ENCODE peak calls at places on chromosome 5, in ten cellular contexts. One of them, this sample, is unnamed.

GRCh38 chr5:177371705-177372533 is 12.3 kb upstream of the SLC34A1 start:
- DNase-seq in fibroblast of lung: no peak
- DNase-seq in hepatocyte: no peak
- DNase-seq in A673: no peak
- DNase-seq in HCT116: no peak
- DNase-seq in GM23338: no peak
- DNase-seq in PC-9: no peak
- DNase-seq in astrocyte: no peak
- DNase-seq in neural progenitor cell: no peak
- DNase-seq in GM23248: no peak
- DNase-seq in this sample: no peak

GRCh38 chr5:12217039-12217438 is 312.8 kb upstream of the CTNND2 start:
- DNase-seq in fibroblast of lung: no peak
- DNase-seq in hepatocyte: no peak
- DNase-seq in A673: no peak
- DNase-seq in HCT116: no peak
- DNase-seq in GM23338: peak
- DNase-seq in PC-9: no peak
- DNase-seq in astrocyte: no peak
- DNase-seq in neural progenitor cell: peak
- DNase-seq in GM23248: no peak
- DNase-seq in this sample: no peak

GRCh38 chr5:67998709-67999251 is 216.8 kb upstream of the PIK3R1 start:
- DNase-seq in fibroblast of lung: peak
- DNase-seq in hepatocyte: no peak
- DNase-seq in A673: peak
- DNase-seq in HCT116: peak
- DNase-seq in GM23338: no peak
- DNase-seq in PC-9: no peak
- DNase-seq in astrocyte: peak
- DNase-seq in neural progenitor cell: no peak
- DNase-seq in GM23248: peak
- DNase-seq in this sample: peak

GRCh38 chr5:97071101-97071500 is 71.3 kb downstream of the LIX1 start:
- DNase-seq in fibroblast of lung: peak
- DNase-seq in hepatocyte: no peak
- DNase-seq in A673: peak
- DNase-seq in HCT116: no peak
- DNase-seq in GM23338: no peak
- DNase-seq in PC-9: no peak
- DNase-seq in astrocyte: peak
- DNase-seq in neural progenitor cell: no peak
- DNase-seq in GM23248: peak
- DNase-seq in this sample: no peak

GRCh38 chr5:176352116-176352878 is 9.3 kb downstream of the KIAA1191 start:
- DNase-seq in fibroblast of lung: no peak
- DNase-seq in hepatocyte: no peak
- DNase-seq in A673: no peak
- DNase-seq in HCT116: no peak
- DNase-seq in GM23338: no peak
- DNase-seq in PC-9: no peak
- DNase-seq in astrocyte: no peak
- DNase-seq in neural progenitor cell: no peak
- DNase-seq in GM23248: no peak
- DNase-seq in this sample: no peak

GRCh38 chr5:169296456-169297220 is 4.3 kb downstream of the SLIT3 start:
- DNase-seq in fibroblast of lung: peak
- DNase-seq in hepatocyte: no peak
- DNase-seq in A673: no peak
- DNase-seq in HCT116: no peak
- DNase-seq in GM23338: no peak
- DNase-seq in PC-9: no peak
- DNase-seq in astrocyte: peak
- DNase-seq in neural progenitor cell: no peak
- DNase-seq in GM23248: peak
- DNase-seq in this sample: peak

GRCh38 chr5:31855527-31855862 is 216.6 kb downstream of the PDZD2 start:
- DNase-seq in fibroblast of lung: no peak
- DNase-seq in hepatocyte: no peak
- DNase-seq in A673: no peak
- DNase-seq in HCT116: no peak
- DNase-seq in GM23338: no peak
- DNase-seq in PC-9: no peak
- DNase-seq in astrocyte: no peak
- DNase-seq in neural progenitor cell: no peak
- DNase-seq in GM23248: no peak
- DNase-seq in this sample: no peak

GRCh38 chr5:80745490-80745889 is 90.7 kb upstream of the DHFR start:
- DNase-seq in fibroblast of lung: peak
- DNase-seq in hepatocyte: no peak
- DNase-seq in A673: no peak
- DNase-seq in HCT116: no peak
- DNase-seq in GM23338: no peak
- DNase-seq in PC-9: no peak
- DNase-seq in astrocyte: peak
- DNase-seq in neural progenitor cell: no peak
- DNase-seq in GM23248: peak
- DNase-seq in this sample: no peak

GRCh38 chr5:171667341-171668096 is 118.1 kb upstream of the SMIM23 start:
- DNase-seq in fibroblast of lung: peak
- DNase-seq in hepatocyte: peak
- DNase-seq in A673: no peak
- DNase-seq in HCT116: no peak
- DNase-seq in GM23338: peak
- DNase-seq in PC-9: peak
- DNase-seq in astrocyte: peak
- DNase-seq in neural progenitor cell: peak
- DNase-seq in GM23248: peak
- DNase-seq in this sample: peak

GRCh38 chr5:179453616-179454015 is 96.7 kb upstream of the RUFY1 start:
- DNase-seq in fibroblast of lung: no peak
- DNase-seq in hepatocyte: no peak
- DNase-seq in A673: no peak
- DNase-seq in HCT116: no peak
- DNase-seq in GM23338: no peak
- DNase-seq in PC-9: no peak
- DNase-seq in astrocyte: no peak
- DNase-seq in neural progenitor cell: no peak
- DNase-seq in GM23248: no peak
- DNase-seq in this sample: no peak

GRCh38 chr5:154573011-154573410 is 95.0 kb upstream of the HAND1 start:
- DNase-seq in fibroblast of lung: no peak
- DNase-seq in hepatocyte: no peak
- DNase-seq in A673: no peak
- DNase-seq in HCT116: no peak
- DNase-seq in GM23338: no peak
- DNase-seq in PC-9: no peak
- DNase-seq in astrocyte: no peak
- DNase-seq in neural progenitor cell: no peak
- DNase-seq in GM23248: no peak
- DNase-seq in this sample: no peak

GRCh38 chr5:38048400-38048799 is 208.6 kb upstream of the GDNF start:
- DNase-seq in fibroblast of lung: no peak
- DNase-seq in hepatocyte: no peak
- DNase-seq in A673: no peak
- DNase-seq in HCT116: no peak
- DNase-seq in GM23338: no peak
- DNase-seq in PC-9: no peak
- DNase-seq in astrocyte: no peak
- DNase-seq in neural progenitor cell: no peak
- DNase-seq in GM23248: no peak
- DNase-seq in this sample: no peak

GRCh38 chr5:151384106-151384505 is 36.7 kb upstream of the SLC36A2 start:
- DNase-seq in fibroblast of lung: no peak
- DNase-seq in hepatocyte: no peak
- DNase-seq in A673: no peak
- DNase-seq in HCT116: no peak
- DNase-seq in GM23338: no peak
- DNase-seq in PC-9: no peak
- DNase-seq in astrocyte: no peak
- DNase-seq in neural progenitor cell: no peak
- DNase-seq in GM23248: peak
- DNase-seq in this sample: no peak

GRCh38 chr5:154371687-154372086 is 74.1 kb upstream of the SAP30L start:
- DNase-seq in fibroblast of lung: peak
- DNase-seq in hepatocyte: peak
- DNase-seq in A673: peak
- DNase-seq in HCT116: no peak
- DNase-seq in GM23338: no peak
- DNase-seq in PC-9: no peak
- DNase-seq in astrocyte: peak
- DNase-seq in neural progenitor cell: no peak
- DNase-seq in GM23248: peak
- DNase-seq in this sample: no peak

GRCh38 chr5:6573651-6574101 is 59.2 kb downstream of the NSUN2 start:
- DNase-seq in fibroblast of lung: no peak
- DNase-seq in hepatocyte: no peak
- DNase-seq in A673: peak
- DNase-seq in HCT116: no peak
- DNase-seq in GM23338: peak
- DNase-seq in PC-9: no peak
- DNase-seq in astrocyte: no peak
- DNase-seq in neural progenitor cell: peak
- DNase-seq in GM23248: no peak
- DNase-seq in this sample: no peak

GRCh38 chr5:58228896-58229295 is 231.0 kb downstream of the PLK2 start:
- DNase-seq in fibroblast of lung: no peak
- DNase-seq in hepatocyte: no peak
- DNase-seq in A673: no peak
- DNase-seq in HCT116: no peak
- DNase-seq in GM23338: no peak
- DNase-seq in PC-9: no peak
- DNase-seq in astrocyte: no peak
- DNase-seq in neural progenitor cell: no peak
- DNase-seq in GM23248: no peak
- DNase-seq in this sample: no peak

GRCh38 chr5:9482381-9482780 is 63.5 kb downstream of the SEMA5A start:
- DNase-seq in fibroblast of lung: no peak
- DNase-seq in hepatocyte: no peak
- DNase-seq in A673: no peak
- DNase-seq in HCT116: no peak
- DNase-seq in GM23338: no peak
- DNase-seq in PC-9: no peak
- DNase-seq in astrocyte: no peak
- DNase-seq in neural progenitor cell: no peak
- DNase-seq in GM23248: no peak
- DNase-seq in this sample: no peak

GRCh38 chr5:156515121-156515520 is 188.2 kb downstream of the SGCD start:
- DNase-seq in fibroblast of lung: peak
- DNase-seq in hepatocyte: no peak
- DNase-seq in A673: no peak
- DNase-seq in HCT116: no peak
- DNase-seq in GM23338: no peak
- DNase-seq in PC-9: no peak
- DNase-seq in astrocyte: no peak
- DNase-seq in neural progenitor cell: no peak
- DNase-seq in GM23248: no peak
- DNase-seq in this sample: no peak

GRCh38 chr5:98781964-98782363 is 8.5 kb downstream of the RGMB start:
- DNase-seq in fibroblast of lung: no peak
- DNase-seq in hepatocyte: no peak
- DNase-seq in A673: no peak
- DNase-seq in HCT116: no peak
- DNase-seq in GM23338: no peak
- DNase-seq in PC-9: no peak
- DNase-seq in astrocyte: no peak
- DNase-seq in neural progenitor cell: no peak
- DNase-seq in GM23248: peak
- DNase-seq in this sample: no peak

GRCh38 chr5:9654886-9655285 is 24.7 kb upstream of the TAS2R1 start:
- DNase-seq in fibroblast of lung: no peak
- DNase-seq in hepatocyte: no peak
- DNase-seq in A673: no peak
- DNase-seq in HCT116: no peak
- DNase-seq in GM23338: no peak
- DNase-seq in PC-9: no peak
- DNase-seq in astrocyte: peak
- DNase-seq in neural progenitor cell: no peak
- DNase-seq in GM23248: peak
- DNase-seq in this sample: no peak

GRCh38 chr5:181052928-181053759 is 13.1 kb downstream of the BTNL9 start:
- DNase-seq in fibroblast of lung: no peak
- DNase-seq in hepatocyte: peak
- DNase-seq in A673: no peak
- DNase-seq in HCT116: no peak
- DNase-seq in GM23338: peak
- DNase-seq in PC-9: no peak
- DNase-seq in astrocyte: no peak
- DNase-seq in neural progenitor cell: peak
- DNase-seq in GM23248: peak
- DNase-seq in this sample: no peak

GRCh38 chr5:76402251-76402879 is 720 bp upstream of the IQGAP2 start:
- DNase-seq in fibroblast of lung: no peak
- DNase-seq in hepatocyte: peak
- DNase-seq in A673: peak
- DNase-seq in HCT116: no peak
- DNase-seq in GM23338: peak
- DNase-seq in PC-9: peak
- DNase-seq in astrocyte: no peak
- DNase-seq in neural progenitor cell: peak
- DNase-seq in GM23248: no peak
- DNase-seq in this sample: peak
- TF ChIP-seq EZH2 in fibroblast of lung: no peak
- TF ChIP-seq EZH2 in hepatocyte: no peak
- TF ChIP-seq EZH2 in A673: no peak
- TF ChIP-seq EZH2 in HCT116: no peak
- TF ChIP-seq EZH2 in GM23338: no peak
- TF ChIP-seq EZH2 in PC-9: no peak
- TF ChIP-seq EZH2 in astrocyte: no peak
- TF ChIP-seq EZH2 in neural progenitor cell: no peak
- TF ChIP-seq EZH2 in GM23248: peak
- TF ChIP-seq EZH2 in this sample: no peak

GRCh38 chr5:141484499-141485304 is at the start of gene PCDHGC4:
- DNase-seq in fibroblast of lung: no peak
- DNase-seq in hepatocyte: peak
- DNase-seq in A673: no peak
- DNase-seq in HCT116: no peak
- DNase-seq in GM23338: peak
- DNase-seq in PC-9: no peak
- DNase-seq in astrocyte: peak
- DNase-seq in neural progenitor cell: peak
- DNase-seq in GM23248: peak
- DNase-seq in this sample: peak
- TF ChIP-seq EZH2 in fibroblast of lung: no peak
- TF ChIP-seq EZH2 in hepatocyte: peak
- TF ChIP-seq EZH2 in A673: no peak
- TF ChIP-seq EZH2 in HCT116: no peak
- TF ChIP-seq EZH2 in GM23338: no peak
- TF ChIP-seq EZH2 in PC-9: no peak
- TF ChIP-seq EZH2 in astrocyte: no peak
- TF ChIP-seq EZH2 in neural progenitor cell: peak
- TF ChIP-seq EZH2 in GM23248: no peak
- TF ChIP-seq EZH2 in this sample: peak

GRCh38 chr5:139646912-139647391 is 1.2 kb upstream of the CXXC5 start:
- DNase-seq in fibroblast of lung: no peak
- DNase-seq in hepatocyte: peak
- DNase-seq in A673: no peak
- DNase-seq in HCT116: no peak
- DNase-seq in GM23338: peak
- DNase-seq in PC-9: no peak
- DNase-seq in astrocyte: no peak
- DNase-seq in neural progenitor cell: peak
- DNase-seq in GM23248: no peak
- DNase-seq in this sample: no peak
- TF ChIP-seq EZH2 in fibroblast of lung: no peak
- TF ChIP-seq EZH2 in hepatocyte: no peak
- TF ChIP-seq EZH2 in A673: no peak
- TF ChIP-seq EZH2 in HCT116: no peak
- TF ChIP-seq EZH2 in GM23338: no peak
- TF ChIP-seq EZH2 in PC-9: no peak
- TF ChIP-seq EZH2 in astrocyte: no peak
- TF ChIP-seq EZH2 in neural progenitor cell: no peak
- TF ChIP-seq EZH2 in GM23248: no peak
- TF ChIP-seq EZH2 in this sample: no peak

GRCh38 chr5:160268111-160268510 is 38.8 kb downstream of the FABP6 start:
- DNase-seq in fibroblast of lung: no peak
- DNase-seq in hepatocyte: no peak
- DNase-seq in A673: no peak
- DNase-seq in HCT116: no peak
- DNase-seq in GM23338: no peak
- DNase-seq in PC-9: no peak
- DNase-seq in astrocyte: no peak
- DNase-seq in neural progenitor cell: no peak
- DNase-seq in GM23248: no peak
- DNase-seq in this sample: no peak
- TF ChIP-seq EZH2 in fibroblast of lung: no peak
- TF ChIP-seq EZH2 in hepatocyte: no peak
- TF ChIP-seq EZH2 in A673: no peak
- TF ChIP-seq EZH2 in HCT116: no peak
- TF ChIP-seq EZH2 in GM23338: no peak
- TF ChIP-seq EZH2 in PC-9: no peak
- TF ChIP-seq EZH2 in astrocyte: no peak
- TF ChIP-seq EZH2 in neural progenitor cell: no peak
- TF ChIP-seq EZH2 in GM23248: no peak
- TF ChIP-seq EZH2 in this sample: no peak

This sample was measured in endothelial cell of umbilical vein.